ENCODE peak calls at places on chromosomes 6 and 20, in eight cellular contexts. L is heart left ventricle, X is mesendoderm, W is SJSA1, Q is breast epithelium, E is GM23338, T is IMR-90, S is lower lobe of right lung. A is an unnamed sample.

GRCh38 chr6:29992792-29993191 is 50.5 kb downstream of the HLA-A start:
- DNase-seq in W (no peak), X (no peak), T (peak; percentile 66), L (no peak), Q (no peak), S (no peak), E (no peak), A (no peak)

GRCh38 chr20:22582386-22582959 is 1.9 kb downstream of the FOXA2 start:
- DNase-seq in T (no peak), W (no peak), L (no peak), E (peak; percentile 48), Q (no peak), X (no peak), S (no peak), A (no peak)

GRCh38 chr6:157609117-157609516 is 213.9 kb upstream of the SNX9 start:
- DNase-seq in X (no peak), L (no peak), E (no peak), Q (no peak), W (no peak), S (no peak), T (no peak), A (no peak)

GRCh38 chr6:105968230-105968954 is 117.7 kb upstream of the PRDM1 start:
- DNase-seq in T (peak; percentile 69), X (no peak), S (no peak), W (no peak), L (no peak), Q (no peak), E (no peak), A (no peak)

GRCh38 chr20:49603209-49603627 is 35.3 kb upstream of the PTGIS start:
- DNase-seq in S (no peak), T (peak; percentile 45), E (peak; percentile 71), X (peak; percentile 67), W (no peak), Q (no peak), L (no peak), A (no peak)

GRCh38 chr6:63188828-63189227 is 22.4 kb upstream of the FKBP1C start:
- DNase-seq in L (no peak), Q (no peak), X (no peak), T (no peak), S (no peak), W (no peak), E (no peak), A (no peak)

GRCh38 chr6:126228001-126228791 is 111.7 kb upstream of the CENPW start:
- DNase-seq in T (no peak), E (no peak), S (no peak), X (peak; percentile 11), L (no peak), Q (no peak), W (no peak), A (no peak)

GRCh38 chr6:33929575-33930288 is 125.9 kb upstream of the MLN start:
- DNase-seq in T (no peak), W (no peak), X (no peak), E (no peak), L (peak; percentile 66), S (no peak), Q (no peak), A (no peak)

GRCh38 chr6:15911753-15912504 is 217.0 kb upstream of the MYLIP start:
- DNase-seq in E (peak; percentile 53), W (no peak), S (no peak), Q (no peak), L (no peak), X (peak; percentile 26), T (no peak), A (no peak)

GRCh38 chr20:63477061-63477616 is 4.7 kb upstream of the KCNQ2 start:
- DNase-seq in T (no peak), Q (no peak), L (no peak), S (no peak), X (no peak), E (no peak), W (no peak), A (no peak)
- H3K27me3 ChIP-seq in T (peaks cover 66% of the 10 kb centered on the region), Q (peaks cover 2% of the 10 kb centered on the region), L (peaks cover 23% of the 10 kb centered on the region), S (peaks cover 86% of the 10 kb centered on the region), X (no peaks in the 10 kb centered on the region), E (no peaks in the 10 kb centered on the region), W (peaks cover 88% of the 10 kb centered on the region), A (peaks cover 24% of the 10 kb centered on the region)

DNA sequence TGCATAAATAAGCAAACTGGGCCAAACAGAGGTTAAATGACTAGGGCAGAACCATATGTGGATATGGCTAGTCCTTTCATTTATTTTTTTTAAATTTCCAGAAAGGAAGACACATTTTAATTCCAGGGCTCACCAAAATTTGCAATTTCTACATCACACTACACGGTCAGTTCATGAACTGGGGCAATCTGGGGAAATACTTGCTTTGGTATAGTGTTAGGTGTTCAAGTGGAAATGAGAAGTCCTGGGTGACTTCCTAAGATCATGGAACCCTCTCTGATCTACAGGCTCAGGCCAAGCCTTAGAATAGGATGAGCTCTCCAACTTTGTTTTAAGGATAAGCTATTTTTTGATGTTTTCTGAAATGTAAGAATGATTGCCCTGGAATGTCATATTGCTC is 128.6 kb upstream of the SPACA1 start:
- DNase-seq in Q (no peak), E (no peak), X (no peak), W (no peak), S (no peak), T (no peak), L (no peak), A (no peak)
- H3K27me3 ChIP-seq in Q (no peaks in the 10 kb centered on the region), E (no peaks in the 10 kb centered on the region), X (no peaks in the 10 kb centered on the region), W (no peaks in the 10 kb centered on the region), S (no peaks in the 10 kb centered on the region), T (peaks cover 13% of the 10 kb centered on the region), L (no peaks in the 10 kb centered on the region), A (no peaks in the 10 kb centered on the region)

GRCh38 chr6:148200302-148200701 is 142.3 kb upstream of the SASH1 start:
- DNase-seq in L (no peak), W (no peak), E (peak; percentile 24), S (no peak), X (no peak), T (no peak), Q (no peak), A (no peak)

GRCh38 chr6:148203281-148203925 is 139.2 kb upstream of the SASH1 start:
- DNase-seq in X (no peak), W (no peak), E (no peak), L (no peak), T (peak; percentile 98), S (no peak), Q (no peak), A (no peak)

GRCh38 chr6:148203970-148204369 is 138.7 kb upstream of the SASH1 start:
- DNase-seq in W (peak; percentile 57), L (no peak), T (peak; percentile 90), Q (no peak), X (peak; percentile 16), E (no peak), S (no peak), A (no peak)

GRCh38 chr6:148195511-148195910 is 147.1 kb upstream of the SASH1 start:
- DNase-seq in S (no peak), E (no peak), W (no peak), T (no peak), Q (no peak), L (no peak), X (no peak), A (no peak)

GRCh38 chr6:148199584-148199983 is 143.1 kb upstream of the SASH1 start:
- DNase-seq in Q (no peak), T (no peak), W (no peak), L (no peak), E (no peak), X (no peak), S (no peak), A (no peak)
- H3K27me3 ChIP-seq in Q (no peaks in the 10 kb centered on the region), T (peaks cover 5% of the 10 kb centered on the region), W (no peaks in the 10 kb centered on the region), L (no peaks in the 10 kb centered on the region), E (no peaks in the 10 kb centered on the region), X (no peaks in the 10 kb centered on the region), S (no peaks in the 10 kb centered on the region), A (no peaks in the 10 kb centered on the region)

GRCh38 chr6:147514831-147515230 is 6.3 kb downstream of the SAMD5 start:
- DNase-seq in S (no peak), L (no peak), Q (no peak), T (no peak), W (no peak), E (no peak), X (no peak), A (no peak)
- H3K27me3 ChIP-seq in S (peaks cover 5% of the 10 kb centered on the region), L (no peaks in the 10 kb centered on the region), Q (no peaks in the 10 kb centered on the region), T (peaks cover 5% of the 10 kb centered on the region), W (no peaks in the 10 kb centered on the region), E (peaks cover 43% of the 10 kb centered on the region), X (peaks cover 11% of the 10 kb centered on the region), A (no peaks in the 10 kb centered on the region)

DNA sequence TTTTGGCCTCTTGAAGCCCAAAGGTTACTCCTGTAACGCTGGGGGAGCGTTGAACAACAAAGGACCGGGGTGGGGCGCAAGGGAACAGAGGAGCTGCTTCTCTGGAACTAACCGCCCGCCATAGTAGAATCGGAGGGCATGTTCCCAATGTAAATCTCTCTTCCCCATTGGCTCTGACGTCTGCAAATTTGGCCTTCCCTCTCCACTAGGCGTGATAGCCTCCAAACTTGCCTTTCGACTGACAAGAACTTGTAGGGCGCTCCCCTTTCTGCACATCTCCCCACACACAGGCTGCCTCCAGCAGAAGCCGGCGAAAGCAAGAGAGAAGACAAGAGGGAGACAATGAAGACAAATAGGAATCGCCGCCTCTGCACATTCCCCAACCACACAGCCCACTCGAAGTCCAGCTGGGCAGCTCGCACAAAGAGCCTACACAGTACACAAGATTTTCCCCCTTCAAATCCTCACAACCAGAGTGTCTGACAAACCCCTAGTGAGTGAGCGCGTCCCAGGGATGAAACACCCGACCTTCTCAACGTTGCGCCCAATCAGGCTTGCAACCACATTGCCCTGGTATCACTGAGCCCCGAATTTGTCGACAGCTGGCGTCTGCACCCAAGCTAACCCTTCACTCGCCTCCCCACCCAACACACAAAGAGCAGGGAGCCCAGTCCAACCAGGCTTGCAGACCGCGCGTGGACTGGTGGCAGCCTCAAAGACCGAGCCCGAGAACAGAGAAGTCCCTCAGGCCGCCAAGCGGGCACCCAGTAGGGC is 1.5 kb upstream of the COL12A1 start:
- DNase-seq in S (no peak), L (no peak), X (peak; percentile 57), Q (no peak), T (peak; percentile 42), W (no peak), E (peak; percentile 60), A (no peak)
- H3K27me3 ChIP-seq in S (peaks cover 50% of the 10 kb centered on the region), L (peaks cover 28% of the 10 kb centered on the region), X (peaks cover 38% of the 10 kb centered on the region), Q (no peaks in the 10 kb centered on the region), T (no peaks in the 10 kb centered on the region), W (no peaks in the 10 kb centered on the region), E (peaks cover 72% of the 10 kb centered on the region), A (no peaks in the 10 kb centered on the region)

GRCh38 chr6:160363016-160363996 is 15.1 kb downstream of the SLC22A3 start:
- DNase-seq in X (no peak), Q (no peak), W (no peak), T (no peak), S (no peak), L (no peak), E (no peak), A (no peak)
- H3K27me3 ChIP-seq in X (no peaks in the 10 kb centered on the region), Q (no peaks in the 10 kb centered on the region), W (no peaks in the 10 kb centered on the region), T (no peaks in the 10 kb centered on the region), S (no peaks in the 10 kb centered on the region), L (no peaks in the 10 kb centered on the region), E (no peaks in the 10 kb centered on the region), A (no peaks in the 10 kb centered on the region)

GRCh38 chr20:59498291-59498690 is 106.0 kb upstream of the PHACTR3 start:
- DNase-seq in E (no peak), T (no peak), W (no peak), L (no peak), Q (no peak), X (no peak), S (no peak), A (peak; percentile 34)
- H3K27me3 ChIP-seq in E (no peaks in the 10 kb centered on the region), T (no peaks in the 10 kb centered on the region), W (no peaks in the 10 kb centered on the region), L (no peaks in the 10 kb centered on the region), Q (no peaks in the 10 kb centered on the region), X (no peaks in the 10 kb centered on the region), S (peaks cover 29% of the 10 kb centered on the region), A (no peaks in the 10 kb centered on the region)